ENCODE peak calls at places on chromosomes 5 and 9, in five cellular contexts. P is K562, L is A549, B is H1, G is HCT116. M is an unnamed sample.

GRCh38 chr5:173456751-173457171 is 128.5 kb upstream of the STC2 start:
- DNase-seq in P (no peak), L (no peak), B (no peak), G (no peak), M (peak; percentile 12)

GRCh38 chr5:97243352-97243751 is 60.3 kb upstream of the RIOK2 start:
- DNase-seq in P (no peak), L (no peak), B (no peak), G (no peak), M (no peak)

GRCh38 chr9:123929177-123929869 is 603 bp downstream of the DENND1A start:
- DNase-seq in P (peak; percentile 33), L (no peak), B (peak; percentile 66), G (no peak), M (no peak)

GRCh38 chr9:79233542-79233941 is 338.2 kb upstream of the TLE4 start:
- DNase-seq in P (no peak), L (peak; percentile 33), B (no peak), G (peak; percentile 22), M (peak; percentile 34)

GRCh38 chr5:115333164-115333563 is 36.7 kb upstream of the CCDC112 start:
- DNase-seq in P (no peak), L (no peak), B (no peak), G (no peak), M (no peak)

GRCh38 chr5:35938518-35939227 is at the start of gene CAPSL:
- DNase-seq in P (no peak), L (peak; percentile 42), B (peak; percentile 70), G (peak; percentile 36), M (peak; percentile 9)

GRCh38 chr5:166865206-166865605 is 1426.2 kb upstream of the WWC1 start:
- DNase-seq in P (no peak), L (no peak), B (no peak), G (no peak), M (no peak)

GRCh38 chr5:1318659-1319251 is 23.9 kb upstream of the TERT start:
- DNase-seq in P (no peak), L (no peak), B (no peak), G (no peak), M (no peak)

GRCh38 chr5:172150514-172151425 is 37.3 kb downstream of the STK10 start:
- DNase-seq in P (no peak), L (no peak), B (no peak), G (no peak), M (no peak)

GRCh38 chr5:174745495-174745894 is 21.1 kb downstream of the MSX2 start:
- DNase-seq in P (no peak), L (no peak), B (no peak), G (no peak), M (no peak)

GRCh38 chr5:99900302-99900811 is 634.8 kb upstream of the FAM174A start:
- DNase-seq in P (no peak), L (peak; percentile 27), B (no peak), G (peak; percentile 69), M (peak; percentile 95)

GRCh38 chr9:136160321-136160938 is 41.8 kb upstream of the TMEM250 start:
- DNase-seq in P (peak; percentile 53), L (no peak), B (peak; percentile 45), G (no peak), M (no peak)

GRCh38 chr9:101119206-101119819 is 90.8 kb downstream of the PLPPR1 start:
- DNase-seq in P (peak; percentile 47), L (peak; percentile 58), B (peak; percentile 92), G (peak; percentile 28), M (peak; percentile 64)

GRCh38 chr5:125551246-125551645 is 804.8 kb upstream of the ZNF608 start:
- DNase-seq in P (no peak), L (no peak), B (no peak), G (no peak), M (no peak)

GRCh38 chr5:73233053-73233460 is 60.1 kb downstream of the TMEM174 start:
- DNase-seq in P (no peak), L (no peak), B (peak; percentile 72), G (no peak), M (no peak)

GRCh38 chr5:176629853-176630680 is at the start of the genes EIF4E1B and SNCB:
- DNase-seq in P (peak; percentile 87), L (peak; percentile 37), B (peak; percentile 84), G (no peak), M (peak; percentile 49)

GRCh38 chr5:74497706-74498105 is 142.8 kb downstream of the ENC1 start:
- DNase-seq in P (no peak), L (no peak), B (no peak), G (no peak), M (peak; percentile 26)

GRCh38 chr9:109270971-109271900 is 49.6 kb downstream of the EPB41L4B start:
- DNase-seq in P (no peak), L (no peak), B (no peak), G (no peak), M (no peak)

GRCh38 chr5:111950660-111951059 is 193.7 kb upstream of the NREP start:
- DNase-seq in P (no peak), L (no peak), B (no peak), G (no peak), M (no peak)

GRCh38 chr5:160894-161540 is 30.3 kb upstream of the LRRC14B start:
- DNase-seq in P (no peak), L (no peak), B (no peak), G (no peak), M (no peak)

GRCh38 chr5:57703726-57704125 is 221.1 kb upstream of the ACTBL2 start:
- DNase-seq in P (no peak), L (no peak), B (no peak), G (no peak), M (no peak)

GRCh38 chr9:126521089-126521488 is 92.6 kb upstream of the LMX1B start:
- DNase-seq in P (no peak), L (no peak), B (no peak), G (no peak), M (no peak)

GRCh38 chr9:34451545-34451944 is 6.8 kb downstream of the FAM219A start:
- DNase-seq in P (peak; percentile 39), L (no peak), B (no peak), G (no peak), M (no peak)

GRCh38 chr5:68587181-68587580 is 371.6 kb downstream of the PIK3R1 start:
- DNase-seq in P (no peak), L (no peak), B (no peak), G (no peak), M (no peak)

GRCh38 chr9:89639367-89639795 is 34.6 kb downstream of the GADD45G start:
- DNase-seq in P (no peak), L (no peak), B (no peak), G (no peak), M (no peak)

GRCh38 chr5:177122566-177122965 is 11.0 kb upstream of the NSD1 start:
- DNase-seq in P (no peak), L (no peak), B (no peak), G (no peak), M (no peak)

GRCh38 chr9:133135193-133135745 is 14.2 kb upstream of the RALGDS start:
- DNase-seq in P (no peak), L (peak; percentile 87), B (no peak), G (peak; percentile 90), M (peak; percentile 93)

GRCh38 chr9:131597246-131597645 is 51.9 kb downstream of the PRRT1B start:
- DNase-seq in P (no peak), L (no peak), B (no peak), G (no peak), M (no peak)

GRCh38 chr9:23851024-23851629 is 25.1 kb upstream of the ELAVL2 start:
- DNase-seq in P (no peak), L (peak; percentile 2), B (peak; percentile 77), G (no peak), M (no peak)

GRCh38 chr5:80147119-80147815 is 108.6 kb downstream of the SERINC5 start:
- DNase-seq in P (no peak), L (no peak), B (no peak), G (no peak), M (no peak)

GRCh38 chr9:86494644-86495081 is 140.5 kb upstream of the TUT7 start:
- DNase-seq in P (no peak), L (peak; percentile 14), B (no peak), G (no peak), M (no peak)

GRCh38 chr5:31824886-31825774 is 186.2 kb downstream of the PDZD2 start:
- DNase-seq in P (peak; percentile 22), L (peak; percentile 63), B (peak; percentile 63), G (peak; percentile 61), M (peak; percentile 72)

GRCh38 chr5:158135682-158136176 is 276.8 kb upstream of the CLINT1 start:
- DNase-seq in P (no peak), L (no peak), B (peak; percentile 60), G (no peak), M (no peak)
- TF ChIP-seq MAX in P (no peak), L (no peak), B (no peak), G (no peak), M (no peak)

DNA sequence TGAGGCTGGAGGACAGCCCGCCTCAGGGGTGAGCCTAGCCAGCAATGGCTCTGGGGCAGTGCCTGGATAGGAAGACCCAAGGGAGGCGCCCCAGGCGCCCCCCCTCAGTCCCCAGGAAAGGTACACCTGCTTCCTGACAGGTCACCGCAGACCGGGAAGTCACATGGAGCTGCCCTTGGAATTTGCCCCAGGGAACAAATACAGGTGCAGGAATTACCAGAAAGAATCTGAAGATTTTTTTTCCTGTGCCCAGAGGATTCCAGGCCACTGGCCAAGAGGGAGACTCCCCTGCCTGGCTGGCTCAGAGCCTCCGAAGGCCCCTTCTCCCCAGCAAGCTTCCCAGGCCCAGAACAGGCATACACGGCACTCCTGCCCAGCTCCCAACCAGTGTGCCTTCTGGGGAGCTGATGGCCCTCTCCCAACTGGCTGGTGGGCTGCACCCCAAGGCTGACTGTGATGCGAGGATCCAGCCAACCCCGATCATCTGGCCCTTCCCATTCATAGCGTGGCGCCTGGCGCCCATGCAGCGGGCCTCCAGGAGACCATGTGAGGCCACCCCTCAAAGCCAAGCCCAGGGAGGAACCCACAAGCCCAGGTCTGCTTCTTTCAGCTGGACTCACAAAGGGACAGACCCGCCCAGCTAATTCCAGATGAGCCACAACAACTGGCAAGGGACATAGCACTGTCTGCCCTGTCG is 2.3 kb downstream of the TPRN start:
- DNase-seq in P (no peak), L (no peak), B (no peak), G (no peak), M (no peak)
- TF ChIP-seq POLR2A in P (no peak), L (no peak), B (no peak), G (no peak), M (no peak)

GRCh38 chr9:128066713-128067621 is at the start of gene NAIF1:
- DNase-seq in P (peak; percentile 90), L (peak; percentile 99), B (peak; percentile 99), G (peak; percentile 99), M (peak; percentile 99)
- TF ChIP-seq CTCF in P (no peak), L (no peak), B (no peak), G (no peak), M (no peak)

DNA sequence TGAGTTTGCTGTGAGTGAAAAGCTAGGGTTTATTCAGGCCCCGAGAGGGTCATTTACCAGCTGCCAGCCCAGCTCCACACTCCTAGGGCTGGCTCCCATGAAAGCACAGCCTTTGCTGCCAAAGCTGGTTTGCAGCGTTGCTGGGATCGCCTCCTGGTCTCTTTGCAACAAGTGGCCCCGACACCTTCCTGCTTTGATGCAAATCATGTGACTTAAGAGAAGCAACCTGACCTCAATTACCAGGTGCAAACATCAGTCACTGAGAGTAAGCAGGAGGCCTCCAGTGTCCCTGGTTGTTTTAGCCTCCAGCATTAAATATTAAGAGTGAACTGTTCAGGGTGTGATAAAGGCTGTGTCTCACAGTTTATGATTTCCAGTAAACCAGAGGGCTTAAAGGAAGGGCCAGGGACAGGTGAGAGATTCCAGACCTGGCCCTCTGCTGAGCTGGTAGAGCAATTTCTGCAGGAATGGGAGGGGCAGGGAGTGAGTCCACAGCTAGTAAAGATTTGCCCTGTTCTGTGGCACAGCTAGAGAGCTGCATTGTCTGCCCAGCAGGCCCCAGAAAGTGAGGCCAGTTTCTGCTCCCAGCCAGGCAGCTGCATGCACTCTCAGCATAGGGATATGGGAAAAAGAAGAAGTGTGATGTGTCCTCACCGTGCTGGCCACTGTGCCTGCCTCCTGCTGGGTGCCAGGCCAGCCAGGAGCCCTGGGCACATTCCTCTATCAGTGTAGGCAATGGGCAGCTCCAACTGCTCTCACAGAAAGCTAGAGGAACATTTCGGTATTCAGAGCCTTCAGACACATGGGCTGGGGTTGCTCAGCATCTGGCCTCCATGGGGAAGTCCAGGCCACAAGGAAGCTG is 58.0 kb downstream of the SLC22A5 start:
- DNase-seq in P (no peak), L (no peak), B (peak; percentile 43), G (no peak), M (no peak)
- TF ChIP-seq MAX in P (no peak), L (no peak), B (no peak), G (no peak), M (no peak)